ENCODE peak calls at places on chromosomes 13 and 19, in nine cellular contexts. Z, W, K, J, C, D, P, G and I are unnamed samples.

GRCh38 chr19:49395581-49396407 is 7.7 kb downstream of the KASH5 start:
- DNase-seq in K (no peak), G (no peak), D (peak), Z (no peak), J (no peak), C (no peak), W (peak), P (no peak), I (no peak)

GRCh38 chr13:85520445-85520844 is 278.8 kb downstream of the SLITRK6 start:
- DNase-seq in D (peak), G (no peak), C (no peak), K (no peak), J (no peak), W (no peak), Z (peak), P (no peak), I (no peak)

GRCh38 chr19:6220385-6221191 is 59.2 kb downstream of the MLLT1 start:
- DNase-seq in J (no peak), G (peak), W (no peak), K (no peak), D (peak), C (no peak), P (peak), Z (peak), I (no peak)

GRCh38 chr19:10105241-10106099 is 692 bp upstream of the PPAN start:
- DNase-seq in W (peak), J (no peak), C (peak), P (no peak), D (no peak), Z (no peak), K (no peak), G (peak), I (no peak)

GRCh38 chr13:107216046-107216715 is 648.2 kb upstream of the ARGLU1 start:
- DNase-seq in C (no peak), K (no peak), G (no peak), J (peak), Z (peak), D (no peak), W (no peak), P (no peak), I (peak)

GRCh38 chr13:22945321-22946226 is 235.2 kb upstream of the SGCG start:
- DNase-seq in C (no peak), K (no peak), Z (no peak), W (no peak), D (no peak), P (no peak), J (no peak), G (no peak), I (no peak)

GRCh38 chr19:12994701-12995595 is at the start of gene NFIX:
- DNase-seq in G (peak), C (peak), P (peak), J (peak), W (peak), D (peak), Z (peak), K (no peak), I (peak)

GRCh38 chr19:11345122-11345752 is 831 bp downstream of the TMEM205 start:
- DNase-seq in C (no peak), G (no peak), J (no peak), Z (no peak), K (no peak), W (peak), P (no peak), D (no peak), I (no peak)

GRCh38 chr19:16345457-16345856 is 20.8 kb downstream of the KLF2 start:
- DNase-seq in Z (no peak), K (no peak), G (no peak), P (no peak), D (no peak), W (no peak), J (no peak), C (no peak), I (no peak)

GRCh38 chr19:15177269-15178116 is 23.3 kb downstream of the NOTCH3 start:
- DNase-seq in J (peak), Z (peak), K (peak), P (peak), G (peak), C (peak), D (peak), W (peak), I (peak)

GRCh38 chr19:16814526-16815100 is 14.6 kb upstream of the SIN3B start:
- DNase-seq in C (no peak), G (no peak), K (no peak), Z (peak), D (peak), W (no peak), P (no peak), J (peak), I (no peak)

GRCh38 chr13:93867481-93867880 is 612.0 kb downstream of the DCT start:
- DNase-seq in C (no peak), G (no peak), P (no peak), Z (peak), K (no peak), D (no peak), J (no peak), W (no peak), I (no peak)

GRCh38 chr13:95608640-95609280 is 35.7 kb downstream of the DZIP1 start:
- DNase-seq in C (no peak), K (no peak), W (peak), J (no peak), G (no peak), Z (peak), D (no peak), P (no peak), I (no peak)

GRCh38 chr13:43663474-43664090 is 123.2 kb downstream of the ENOX1 start:
- DNase-seq in K (no peak), Z (peak), P (no peak), D (peak), J (no peak), W (no peak), G (no peak), C (no peak), I (no peak)

GRCh38 chr19:6876790-6877189 is 10.6 kb upstream of the ADGRE1 start:
- DNase-seq in P (no peak), K (no peak), D (no peak), J (no peak), W (no peak), Z (no peak), C (no peak), G (no peak), I (no peak)

GRCh38 chr19:30207357-30207756 is 164.8 kb upstream of the ZNF536 start:
- DNase-seq in D (no peak), G (no peak), K (no peak), Z (no peak), P (no peak), W (no peak), J (no peak), C (no peak), I (no peak)
- H3K4me3 ChIP-seq in D (no peak), G (no peak), K (no peak), Z (no peak), P (no peak), W (no peak), J (no peak), C (no peak), I (no peak)

DNA sequence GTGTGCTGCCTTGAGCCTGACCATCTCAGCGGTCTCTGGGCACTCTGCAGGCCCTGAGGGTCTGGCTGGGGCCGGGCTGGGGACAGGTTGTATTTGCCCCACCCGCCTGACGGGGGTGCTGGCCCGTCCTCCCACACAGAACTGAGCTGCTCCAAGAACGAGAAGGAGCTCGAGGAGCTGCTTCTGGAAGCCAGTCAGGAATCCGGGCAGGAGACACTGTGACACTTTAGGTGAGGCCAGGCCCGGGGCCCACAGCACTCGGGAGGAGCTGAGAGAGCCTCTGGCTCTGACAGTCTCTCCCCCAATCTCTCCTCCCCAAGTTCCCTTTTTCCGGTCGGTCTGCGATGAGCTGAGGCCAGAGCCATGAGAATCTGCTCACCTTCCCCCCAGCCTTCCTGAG is 14.5 kb downstream of the NKPD1 start:
- DNase-seq in P (no peak), K (no peak), C (no peak), Z (no peak), W (no peak), D (no peak), G (no peak), J (peak), I (no peak)
- H3K4me3 ChIP-seq in P (no peak), K (no peak), C (no peak), Z (no peak), W (no peak), D (no peak), G (no peak), J (no peak), I (no peak)

GRCh38 chr13:110195547-110196485 is 111.1 kb downstream of the COL4A1 start:
- DNase-seq in Z (no peak), C (no peak), D (no peak), G (no peak), J (no peak), W (no peak), P (no peak), K (no peak), I (no peak)
- H3K4me3 ChIP-seq in Z (no peak), C (no peak), D (no peak), G (no peak), J (no peak), W (no peak), P (no peak), K (no peak), I (no peak)

GRCh38 chr19:2050991-2051770 is at the start of gene MKNK2:
- DNase-seq in J (peak), P (peak), K (peak), G (peak), C (peak), W (peak), D (peak), Z (peak), I (peak)

GRCh38 chr19:2053601-2054389 is 2.8 kb upstream of the MKNK2 start:
- DNase-seq in C (no peak), J (no peak), Z (no peak), G (no peak), D (peak), P (peak), K (no peak), W (peak), I (peak)

GRCh38 chr19:2050349-2050990 is 574 bp downstream of the MKNK2 start:
- DNase-seq in G (no peak), Z (no peak), K (peak), J (no peak), P (no peak), W (no peak), D (no peak), C (no peak), I (no peak)

GRCh38 chr19:2049741-2050348 is 1.2 kb downstream of the MKNK2 start:
- DNase-seq in P (peak), K (peak), Z (peak), D (peak), W (peak), C (peak), J (peak), G (peak), I (peak)

DNA sequence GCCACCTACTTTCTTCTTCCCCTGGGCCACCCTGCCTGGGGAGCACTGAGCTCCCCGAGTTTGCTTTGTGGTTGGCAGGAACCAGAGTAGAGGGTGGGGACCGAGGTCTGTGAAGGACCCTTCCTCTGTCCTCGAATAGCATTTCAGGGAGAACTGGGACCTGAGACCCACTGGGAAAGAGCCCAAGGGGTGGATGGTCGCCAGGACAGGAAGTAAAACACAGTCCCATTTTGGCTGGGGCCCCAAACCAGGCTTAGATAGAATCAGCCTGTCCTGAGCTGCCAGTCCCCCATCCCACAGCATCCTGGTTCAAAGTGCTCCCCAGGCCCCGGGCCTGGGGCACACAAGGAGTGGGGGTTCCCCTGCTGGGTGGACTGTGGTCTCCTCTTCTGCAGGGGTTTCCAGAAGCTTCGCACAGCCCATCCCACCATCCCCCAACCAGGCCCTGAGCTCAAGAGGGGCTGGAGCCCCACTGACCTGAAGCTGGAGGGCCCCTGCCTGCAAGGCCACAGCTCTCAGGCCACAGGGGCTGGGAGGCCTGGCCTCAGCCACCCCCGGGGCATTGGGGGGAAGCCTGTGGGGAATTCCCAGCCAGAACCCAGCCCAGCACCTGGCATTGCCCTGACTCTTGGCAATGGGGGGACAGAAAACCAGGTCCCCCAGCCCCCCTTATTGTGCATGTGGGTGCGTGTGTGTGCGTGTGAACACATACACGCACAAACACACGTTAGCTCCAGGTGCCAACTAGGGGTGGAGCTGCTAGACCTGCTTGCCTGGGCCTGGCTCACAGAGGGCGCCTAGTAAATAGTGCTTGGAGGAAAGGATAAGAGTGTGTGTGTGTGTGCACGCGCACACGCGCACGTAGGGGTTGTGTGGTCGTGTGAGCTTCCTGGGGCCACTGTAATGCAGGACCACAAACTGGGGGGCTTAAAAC is 994 bp upstream of the MKNK2 start:
- DNase-seq in D (peak), W (peak), G (peak), C (peak), P (peak), J (no peak), Z (peak), K (no peak), I (no peak)
- H3K4me3 ChIP-seq in D (no peak), W (peak), G (peak), C (peak), P (peak), J (peak), Z (no peak), K (peak), I (no peak)

DNA sequence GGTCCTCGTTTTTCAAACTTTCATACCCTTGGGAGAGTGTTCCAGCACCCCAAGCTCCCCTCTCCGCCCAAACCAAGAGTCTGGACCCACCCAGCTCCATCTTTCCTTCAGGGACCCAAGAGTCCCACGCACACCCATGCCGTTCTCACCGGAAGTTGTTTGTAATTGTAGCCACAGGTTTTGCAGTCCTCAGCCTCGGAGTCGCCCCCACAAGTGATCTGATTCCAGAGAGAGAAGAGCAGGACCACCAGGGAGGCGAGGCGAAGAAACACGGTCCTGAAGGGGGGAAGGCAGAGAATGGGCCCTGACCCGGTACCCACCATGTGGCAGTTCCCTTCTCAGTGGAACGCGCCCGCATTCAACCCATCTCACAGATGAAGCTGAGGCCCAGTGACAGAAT is 3.4 kb upstream of the LENG1 start:
- DNase-seq in G (no peak), C (no peak), D (no peak), Z (no peak), K (no peak), J (no peak), W (no peak), P (peak), I (no peak)
- H3K4me3 ChIP-seq in G (peak), C (peak), D (no peak), Z (no peak), K (no peak), J (peak), W (no peak), P (peak), I (no peak)

GRCh38 chr13:82323101-82323500 is 1559.2 kb downstream of the SLITRK1 start:
- DNase-seq in J (no peak), C (no peak), P (no peak), W (no peak), K (no peak), Z (peak), G (no peak), D (no peak), I (no peak)
- H3K4me3 ChIP-seq in J (no peak), C (no peak), P (no peak), W (no peak), K (no peak), Z (no peak), G (no peak), D (no peak), I (no peak)

GRCh38 chr19:19538767-19539166 is 702 bp downstream of the CILP2 start:
- DNase-seq in G (no peak), D (peak), J (peak), C (no peak), K (no peak), Z (no peak), P (no peak), W (no peak), I (no peak)
- H3K4me3 ChIP-seq in G (peak), D (peak), J (peak), C (no peak), K (no peak), Z (no peak), P (no peak), W (no peak), I (no peak)

GRCh38 chr19:45442927-45443461 is 19.3 kb upstream of the ERCC1 start:
- DNase-seq in G (peak), P (peak), W (peak), D (peak), K (no peak), Z (peak), C (no peak), J (peak), I (peak)

GRCh38 chr19:45445139-45445538 is 21.4 kb upstream of the ERCC1 start:
- DNase-seq in Z (no peak), K (no peak), C (no peak), P (no peak), D (no peak), J (no peak), G (no peak), W (no peak), I (no peak)

GRCh38 chr19:45443462-45444317 is 20.0 kb upstream of the ERCC1 start:
- DNase-seq in W (peak), J (peak), D (peak), G (peak), C (peak), P (peak), K (peak), Z (peak), I (peak)

GRCh38 chr19:45446295-45446694 is 21.5 kb upstream of the FOSB start:
- DNase-seq in K (no peak), D (peak), P (no peak), C (no peak), G (no peak), J (peak), W (peak), Z (peak), I (no peak)

GRCh38 chr19:45444318-45445041 is 20.8 kb upstream of the ERCC1 start:
- DNase-seq in C (peak), G (peak), P (peak), K (peak), Z (peak), W (peak), J (peak), D (peak), I (peak)
- H3K4me3 ChIP-seq in C (peak), G (peak), P (peak), K (no peak), Z (peak), W (peak), J (peak), D (peak), I (peak)

GRCh38 chr19:4988770-4989251 is 19.9 kb downstream of the KDM4B start:
- DNase-seq in J (no peak), C (no peak), G (no peak), D (peak), Z (peak), W (no peak), K (no peak), P (no peak), I (peak)
- H3K4me3 ChIP-seq in J (no peak), C (no peak), G (no peak), D (no peak), Z (no peak), W (no peak), K (no peak), P (no peak), I (no peak)